ENCODE peak calls at places on chromosomes 16 and 17, in four cellular contexts. Z, L, Q and T are unnamed samples.

GRCh38 chr17:17872468-17873345 is 35.9 kb upstream of the SREBF1 start:
- DNase-seq in Z (peak; percentile 36), L (no peak), Q (no peak), T (no peak)

GRCh38 chr16:50126183-50126582 is 26.9 kb upstream of the TENT4B start:
- DNase-seq in Z (no peak), L (no peak), Q (no peak), T (no peak)

GRCh38 chr16:56275076-56275475 is 83.8 kb downstream of the GNAO1 start:
- DNase-seq in Z (no peak), L (no peak), Q (peak; percentile 43), T (no peak)

GRCh38 chr17:4777969-4778760 is 6.5 kb downstream of the TM4SF5 start:
- DNase-seq in Z (no peak), L (no peak), Q (no peak), T (no peak)

GRCh38 chr17:31373150-31374082 is 18.1 kb upstream of the RAB11FIP4 start:
- DNase-seq in Z (peak; percentile 75), L (peak; percentile 31), Q (peak; percentile 58), T (no peak)

GRCh38 chr17:60390881-60391418 is 983 bp downstream of the USP32 start:
- DNase-seq in Z (peak; percentile 32), L (no peak), Q (peak; percentile 49), T (no peak)

GRCh38 chr16:35732046-35732810 is 2272.8 kb downstream of the TP53TG3F start:
- DNase-seq in Z (no peak), L (no peak), Q (no peak), T (no peak)

GRCh38 chr16:85234310-85235235 is 122.3 kb upstream of the CIBAR2 start:
- DNase-seq in Z (no peak), L (no peak), Q (peak; percentile 77), T (no peak)

GRCh38 chr17:75845058-75845711 is 981 bp upstream of the UNC13D start:
- DNase-seq in Z (peak; percentile 98), L (peak; percentile 81), Q (peak; percentile 98), T (peak; percentile 96)

GRCh38 chr17:9239260-9239820 is 218.0 kb downstream of the NTN1 start:
- DNase-seq in Z (no peak), L (no peak), Q (no peak), T (no peak)

GRCh38 chr17:62307196-62307595 is 73.2 kb upstream of the EFCAB3 start:
- DNase-seq in Z (no peak), L (no peak), Q (no peak), T (no peak)

GRCh38 chr16:65202461-65202860 is 80.6 kb upstream of the CDH11 start:
- DNase-seq in Z (no peak), L (no peak), Q (no peak), T (no peak)

GRCh38 chr16:87608400-87608985 is 6.2 kb downstream of the JPH3 start:
- DNase-seq in Z (no peak), L (no peak), Q (peak; percentile 75), T (no peak)

GRCh38 chr17:44345497-44346026 is 460 bp downstream of the GRN start:
- DNase-seq in Z (peak; percentile 66), L (no peak), Q (peak; percentile 56), T (no peak)

GRCh38 chr17:72515291-72516065 is 394.7 kb downstream of the SOX9 start:
- DNase-seq in Z (no peak), L (peak; percentile 77), Q (no peak), T (no peak)
- TF ChIP-seq SPI1 in Z (no peak), L (no peak), Q (no peak), T (no peak)

DNA sequence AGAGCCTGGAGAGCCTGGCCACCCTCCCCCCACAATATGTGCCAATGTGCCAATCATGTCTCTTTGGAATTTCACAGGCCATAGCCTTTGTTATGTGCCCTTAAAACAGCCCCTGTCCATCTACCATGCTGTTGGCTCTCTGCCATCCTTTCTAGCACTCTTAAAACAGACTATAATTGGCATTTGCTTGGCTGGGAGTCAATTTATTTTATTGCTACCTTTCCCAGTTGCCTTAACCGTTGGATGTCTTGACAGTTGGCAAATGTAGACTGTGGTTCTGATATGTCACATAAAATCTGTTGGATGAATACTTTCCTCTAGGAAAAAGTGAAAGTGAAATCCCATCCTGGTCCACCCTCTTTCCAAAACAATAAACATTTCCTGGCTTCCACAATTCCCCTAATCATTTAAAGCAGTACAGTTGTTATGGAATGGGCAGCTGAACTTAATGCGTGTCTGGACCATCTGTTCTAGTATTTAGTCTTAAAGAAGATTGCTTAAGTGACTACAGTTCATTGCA is 394.0 kb downstream of the KCNJ2 start:
- DNase-seq in Z (no peak), L (no peak), Q (no peak), T (no peak)
- TF ChIP-seq SPI1 in Z (no peak), L (no peak), Q (no peak), T (no peak)

GRCh38 chr17:77125432-77125901 is 15.3 kb upstream of the SEC14L1 start:
- DNase-seq in Z (no peak), L (no peak), Q (no peak), T (no peak)
- TF ChIP-seq SPI1 in Z (no peak), L (no peak), Q (no peak), T (no peak)

GRCh38 chr17:1783271-1783670 is 21.4 kb downstream of the SERPINF1 start:
- DNase-seq in Z (peak; percentile 16), L (no peak), Q (no peak), T (no peak)

GRCh38 chr17:1786708-1787107 is 24.8 kb downstream of the SERPINF1 start:
- DNase-seq in Z (no peak), L (no peak), Q (no peak), T (no peak)

GRCh38 chr17:1783834-1784611 is 22.2 kb downstream of the SERPINF1 start:
- DNase-seq in Z (peak; percentile 51), L (no peak), Q (peak; percentile 48), T (no peak)

GRCh38 chr17:1787301-1787902 is 25.5 kb downstream of the SERPINF1 start:
- DNase-seq in Z (no peak), L (no peak), Q (peak; percentile 19), T (no peak)

GRCh38 chr17:1785925-1786324 is 24.1 kb downstream of the SERPINF1 start:
- DNase-seq in Z (no peak), L (no peak), Q (no peak), T (no peak)
- TF ChIP-seq SPI1 in Z (no peak), L (no peak), Q (no peak), T (no peak)

GRCh38 chr17:77451271-77451893 is 310.6 kb downstream of the SEC14L1 start:
- DNase-seq in Z (no peak), L (no peak), Q (peak; percentile 84), T (no peak)

GRCh38 chr17:77450742-77451270 is 310.0 kb downstream of the SEC14L1 start:
- DNase-seq in Z (no peak), L (no peak), Q (no peak), T (no peak)

GRCh38 chr17:77453613-77454559 is 313.1 kb downstream of the SEC14L1 start:
- DNase-seq in Z (peak; percentile 64), L (no peak), Q (peak; percentile 85), T (no peak)

GRCh38 chr17:77449908-77450741 is 309.4 kb downstream of the SEC14L1 start:
- DNase-seq in Z (no peak), L (no peak), Q (peak; percentile 87), T (no peak)

DNA sequence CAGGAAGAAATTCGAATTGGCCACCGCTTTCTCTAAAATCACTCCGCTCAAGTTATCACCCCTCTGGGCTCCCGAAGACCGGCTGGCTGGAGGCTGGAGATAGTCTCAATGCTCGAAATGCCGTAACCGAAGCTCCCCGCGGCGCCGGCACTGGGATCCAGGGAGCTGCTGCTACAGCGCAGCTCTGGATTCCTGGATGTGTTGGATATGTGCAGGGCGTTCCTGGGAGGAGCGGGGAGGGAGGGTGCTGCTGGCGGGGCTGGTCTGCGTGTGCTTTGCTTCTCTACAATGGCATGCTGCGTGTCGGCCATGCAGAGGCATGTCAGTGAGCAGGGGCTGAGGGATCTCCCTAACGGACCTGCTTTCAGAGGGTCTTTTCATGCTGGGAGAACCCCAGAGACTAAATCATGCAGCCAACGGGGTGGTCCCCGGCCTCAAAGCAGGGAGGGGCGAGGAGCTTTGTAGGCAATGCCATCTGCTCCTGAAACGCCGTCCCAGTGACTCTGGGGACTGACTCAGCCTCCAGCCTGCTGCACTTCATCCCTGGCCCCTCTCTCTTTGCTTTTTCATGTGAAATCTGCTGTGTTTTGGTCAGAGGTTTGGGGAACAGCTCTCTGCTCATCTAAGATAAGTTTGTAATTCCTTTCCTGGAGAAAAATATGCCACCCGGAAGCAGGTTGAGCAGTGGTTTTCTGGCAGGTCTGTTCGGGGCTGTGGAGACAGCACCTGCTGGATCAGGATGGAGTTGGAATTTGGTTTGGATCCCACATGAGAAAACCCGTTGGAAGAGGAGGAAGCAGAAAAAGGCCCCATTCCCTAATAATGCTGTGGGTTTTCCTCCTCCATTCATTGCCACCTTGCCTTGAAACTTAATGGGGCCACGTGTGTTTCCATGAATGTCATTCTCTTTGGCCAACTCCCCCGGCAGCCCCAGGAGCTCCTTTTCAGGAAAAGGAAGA is 311.4 kb downstream of the SEC14L1 start:
- DNase-seq in Z (no peak), L (no peak), Q (peak; percentile 57), T (no peak)
- TF ChIP-seq SPI1 in Z (no peak), L (no peak), Q (no peak), T (no peak)

GRCh38 chr17:69031839-69032238 is 28.9 kb downstream of the ABCA9 start:
- DNase-seq in Z (no peak), L (no peak), Q (no peak), T (no peak)

DNA sequence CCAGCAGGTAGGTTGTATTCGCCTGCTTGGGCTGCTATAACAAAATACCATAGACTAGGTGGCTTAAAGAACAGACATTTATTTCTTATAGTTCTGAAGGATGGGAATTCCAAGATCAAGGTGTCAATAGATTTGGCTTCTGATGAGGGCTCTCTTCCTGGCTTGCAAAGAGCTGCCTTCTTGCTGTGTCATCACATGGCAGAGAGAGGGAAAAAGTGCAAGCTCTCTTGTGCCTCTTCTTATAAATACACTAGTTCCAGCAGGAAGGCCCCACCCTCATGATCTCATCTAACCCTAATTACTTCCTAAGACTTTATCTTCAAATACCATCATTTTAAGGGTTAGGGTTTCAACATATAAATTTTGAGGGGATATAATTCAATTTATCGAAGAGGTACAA is 30.6 kb downstream of the ABCA9 start:
- DNase-seq in Z (no peak), L (no peak), Q (peak; percentile 18), T (no peak)
- TF ChIP-seq SPI1 in Z (no peak), L (no peak), Q (no peak), T (no peak)